ENCODE peak calls at places on chromosomes 4 and X, in five cellular contexts. P, D, R, S and L are unnamed samples.
A peak's percentile ranks its signal among the peaks of the same experiment; 100 is the strongest.

GRCh38 chr4:150782921-150783320 is 201.0 kb downstream of the MAB21L2 start:
- DNase-seq in P (no peak), D (no peak), R (peak; percentile 36), S (no peak), L (no peak)

GRCh38 chrX:1178580-1179057 is 33.8 kb downstream of the CRLF2 start:
- DNase-seq in P (no peak), D (no peak), R (no peak), S (no peak), L (no peak)

GRCh38 chr4:173025131-173025530 is 143.5 kb upstream of the GALNT7 start:
- DNase-seq in P (peak; percentile 56), D (no peak), R (peak; percentile 85), S (no peak), L (peak; percentile 31)

GRCh38 chrX:7941390-7942042 is 14.3 kb upstream of the PNPLA4 start:
- DNase-seq in P (no peak), D (no peak), R (peak; percentile 5), S (no peak), L (peak; percentile 9)

GRCh38 chrX:111445485-111445884 is 33.5 kb upstream of the DCX start:
- DNase-seq in P (peak; percentile 17), D (no peak), R (peak; percentile 7), S (no peak), L (peak; percentile 2)

GRCh38 chr4:38876636-38877035 is 9.0 kb downstream of the FAM114A1 start:
- DNase-seq in P (no peak), D (no peak), R (no peak), S (no peak), L (no peak)

GRCh38 chr4:35818520-35818919 is 425.8 kb downstream of the ARAP2 start:
- DNase-seq in P (no peak), D (no peak), R (no peak), S (no peak), L (no peak)

GRCh38 chrX:111543212-111543762 is 31.8 kb downstream of the SERTM2 start:
- DNase-seq in P (no peak), D (no peak), R (no peak), S (no peak), L (no peak)

GRCh38 chr4:154595807-154596206 is 5.3 kb upstream of the FGA start:
- DNase-seq in P (no peak), D (no peak), R (peak; percentile 28), S (no peak), L (no peak)

GRCh38 chr4:5456296-5456845 is 252.0 kb downstream of the EVC2 start:
- DNase-seq in P (no peak), D (no peak), R (no peak), S (no peak), L (no peak)

GRCh38 chr4:188008377-188008776 is 12.8 kb downstream of the ZFP42 start:
- DNase-seq in P (no peak), D (no peak), R (peak; percentile 85), S (no peak), L (no peak)

GRCh38 chr4:6727081-6727942 is 11.3 kb downstream of the BLOC1S4 start:
- DNase-seq in P (peak; percentile 4), D (no peak), R (no peak), S (no peak), L (no peak)

GRCh38 chr4:155408796-155409195 is 32.0 kb upstream of the MAP9 start:
- DNase-seq in P (no peak), D (no peak), R (no peak), S (no peak), L (no peak)

GRCh38 chrX:136086521-136086920 is 60.8 kb upstream of the FHL1 start:
- DNase-seq in P (no peak), D (no peak), R (peak; percentile 18), S (no peak), L (no peak)

GRCh38 chr4:141417387-141417786 is 196.7 kb downstream of the ZNF330 start:
- DNase-seq in P (no peak), D (no peak), R (peak; percentile 48), S (no peak), L (no peak)

GRCh38 chr4:67122029-67122428 is 423.3 kb downstream of the CENPC start:
- DNase-seq in P (no peak), D (no peak), R (no peak), S (no peak), L (peak; percentile 31)

GRCh38 chrX:40158036-40158706 is 60.4 kb upstream of the BCOR start:
- DNase-seq in P (no peak), D (no peak), R (no peak), S (peak; percentile 44), L (peak; percentile 44)

GRCh38 chr4:121851354-121851753 is 18.9 kb downstream of the BBS7 start:
- DNase-seq in P (no peak), D (no peak), R (no peak), S (no peak), L (no peak)

GRCh38 chr4:61202638-61203495 is 2.7 kb downstream of the ADGRL3 start:
- DNase-seq in P (no peak), D (no peak), R (peak; percentile 13), S (no peak), L (peak; percentile 22)

DNA sequence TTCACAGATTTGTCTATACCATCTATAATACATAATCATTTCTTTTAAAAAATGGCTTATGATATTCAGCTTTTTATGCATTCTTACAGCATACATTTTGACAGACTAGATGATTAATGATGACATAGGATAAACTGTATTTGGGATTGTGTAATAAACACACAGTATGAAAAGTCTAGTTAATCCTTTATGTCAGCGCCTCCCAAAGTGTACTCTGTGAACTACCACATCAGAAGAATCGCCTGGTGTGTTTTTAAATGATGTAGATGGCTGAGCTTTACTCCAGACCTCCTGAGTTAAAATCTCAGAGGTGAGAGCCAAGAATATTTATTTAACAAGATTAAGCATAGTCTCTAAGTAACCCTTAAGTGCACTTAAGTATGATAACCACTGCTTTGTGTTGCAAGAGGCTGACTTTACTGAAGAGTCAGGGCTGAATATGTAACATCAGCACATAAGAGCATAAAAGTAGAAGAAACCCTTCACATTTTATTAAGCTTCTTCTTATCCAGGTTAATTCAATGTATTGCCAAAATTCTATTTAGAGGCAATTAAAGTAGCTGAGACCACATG is 104.2 kb downstream of the ANK2 start:
- DNase-seq in P (no peak), D (no peak), R (peak; percentile 10), S (no peak), L (no peak)
- TF ChIP-seq CTCF in P (no peak), D (no peak), R (no peak), S (no peak), L (no peak)

GRCh38 chr4:88791274-88791673 is 93.6 kb upstream of the NAP1L5 start:
- DNase-seq in P (no peak), D (no peak), R (peak; percentile 14), S (no peak), L (no peak)
- TF ChIP-seq CTCF in P (no peak), D (peak; percentile 13), R (peak; percentile 6), S (no peak), L (no peak)

GRCh38 chr4:118867311-118868067 is 21.2 kb upstream of the SYNPO2 start:
- DNase-seq in P (no peak), D (no peak), R (peak; percentile 66), S (no peak), L (no peak)

GRCh38 chr4:118869808-118870342 is 18.8 kb upstream of the SYNPO2 start:
- DNase-seq in P (no peak), D (no peak), R (peak; percentile 28), S (no peak), L (no peak)

DNA sequence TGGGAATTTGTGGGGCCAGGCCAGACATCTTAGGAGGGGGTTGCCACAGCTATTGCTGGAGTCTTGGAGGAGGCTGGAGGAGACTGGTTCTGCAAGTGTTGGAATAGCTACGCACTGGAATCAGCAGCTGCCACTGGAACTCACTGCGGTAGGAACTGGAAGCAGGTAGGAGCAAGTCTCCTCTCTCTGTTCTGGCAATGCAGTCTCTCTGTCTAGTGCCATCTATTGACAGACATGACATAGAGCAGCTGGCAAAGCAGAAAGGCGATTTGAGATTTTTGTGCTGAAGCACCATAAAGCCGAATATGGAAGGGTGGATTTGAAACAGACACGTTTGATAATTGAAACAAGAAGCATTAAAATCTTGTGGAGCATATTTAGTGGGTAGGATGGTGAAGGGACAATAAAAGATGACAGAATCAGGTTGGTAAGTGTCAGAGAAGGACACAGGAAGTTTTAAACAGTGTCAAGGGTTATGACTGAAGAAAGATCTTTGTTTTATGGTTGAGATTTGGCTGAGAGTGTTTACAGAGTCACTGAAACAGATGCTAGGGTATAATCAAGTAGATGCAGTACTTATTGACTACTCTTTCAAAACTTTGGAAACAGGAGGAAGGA is 23.5 kb upstream of the SYNPO2 start:
- DNase-seq in P (peak; percentile 26), D (no peak), R (peak; percentile 66), S (no peak), L (peak; percentile 30)
- TF ChIP-seq CTCF in P (peak; percentile 59), D (peak; percentile 73), R (peak; percentile 76), S (no peak), L (peak; percentile 36)

DNA sequence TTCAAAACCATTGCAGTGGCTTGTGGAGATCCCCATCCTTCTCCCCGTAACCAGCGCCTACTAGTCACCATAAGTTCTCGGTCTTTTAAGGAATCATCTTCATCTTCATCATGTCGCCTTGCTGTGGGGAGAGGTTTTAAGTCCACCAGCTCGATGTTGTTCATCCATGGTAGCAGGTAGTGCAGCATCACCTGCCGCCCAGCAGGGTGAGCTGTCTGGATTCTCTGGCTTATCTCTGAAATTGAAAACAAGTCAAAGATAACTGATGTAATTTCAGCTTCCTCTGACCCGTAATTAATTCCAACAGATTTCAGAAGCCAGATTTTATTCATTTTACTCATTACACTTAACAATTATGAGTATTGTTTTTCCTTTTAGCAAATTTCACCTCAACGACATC is 67.4 kb downstream of the ZAR1 start:
- DNase-seq in P (peak; percentile 12), D (no peak), R (no peak), S (no peak), L (no peak)
- TF ChIP-seq CTCF in P (peak; percentile 52), D (no peak), R (no peak), S (no peak), L (peak; percentile 23)

DNA sequence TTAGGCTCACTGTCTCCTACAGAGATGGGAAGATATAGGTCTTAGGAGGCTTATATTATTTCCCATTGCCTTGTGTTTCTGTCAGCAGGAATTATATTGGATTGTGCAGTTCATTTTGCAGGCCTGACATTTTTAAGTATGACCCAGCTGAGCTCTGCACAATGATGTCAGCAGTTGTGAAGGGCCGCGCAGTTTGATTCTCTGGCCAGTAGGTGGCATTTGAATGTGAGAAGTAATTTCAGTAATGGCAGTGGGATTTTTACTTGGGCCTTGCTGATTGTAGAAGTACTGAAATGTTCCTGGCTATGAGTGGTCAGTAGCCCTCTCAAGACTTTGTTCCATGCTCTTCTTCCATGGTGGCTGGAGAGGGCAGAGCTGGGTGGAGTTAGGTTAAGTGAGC is 247.2 kb upstream of the MTMR8 start:
- DNase-seq in P (no peak), D (no peak), R (no peak), S (no peak), L (peak; percentile 8)
- TF ChIP-seq CTCF in P (no peak), D (no peak), R (no peak), S (no peak), L (peak; percentile 44)

GRCh38 chr4:8552581-8553205 is 27.5 kb upstream of the GPR78 start:
- DNase-seq in P (no peak), D (no peak), R (no peak), S (no peak), L (no peak)

GRCh38 chr4:8548731-8549351 is 31.4 kb upstream of the GPR78 start:
- DNase-seq in P (no peak), D (no peak), R (no peak), S (no peak), L (peak; percentile 18)

GRCh38 chr4:8552024-8552423 is 28.2 kb upstream of the GPR78 start:
- DNase-seq in P (no peak), D (no peak), R (no peak), S (no peak), L (no peak)

GRCh38 chr4:8549352-8549931 is 30.8 kb upstream of the GPR78 start:
- DNase-seq in P (peak; percentile 53), D (no peak), R (no peak), S (no peak), L (no peak)

GRCh38 chr4:8550691-8551090 is 29.5 kb upstream of the GPR78 start:
- DNase-seq in P (no peak), D (no peak), R (no peak), S (no peak), L (no peak)
- TF ChIP-seq CTCF in P (no peak), D (no peak), R (no peak), S (no peak), L (no peak)